ENCODE peak calls at places on chromosomes 5 and 9, in ten cellular contexts. One of them, this sample, is unnamed.

GRCh38 chr5:56693220-56693579 is 122.1 kb upstream of the MAP3K1 start:
- DNase-seq in adipocyte: no peak
- DNase-seq in cardiac muscle cell: no peak
- DNase-seq in fibroblast of lung: no peak
- DNase-seq in small intestine: no peak
- DNase-seq in GM23338: no peak
- DNase-seq in psoas muscle: no peak
- DNase-seq in CD8-positive, alpha-beta T cell: no peak
- DNase-seq in HepG2: no peak
- DNase-seq in DND-41: no peak
- DNase-seq in this sample: no peak

GRCh38 chr9:18451409-18451808 is 22.5 kb upstream of the ADAMTSL1 start:
- DNase-seq in GM23338: no peak
- DNase-seq in fibroblast of lung: no peak
- DNase-seq in DND-41: no peak
- DNase-seq in CD8-positive, alpha-beta T cell: no peak
- DNase-seq in cardiac muscle cell: peak; percentile 61
- DNase-seq in HepG2: no peak
- DNase-seq in small intestine: no peak
- DNase-seq in adipocyte: peak; percentile 78
- DNase-seq in psoas muscle: no peak
- DNase-seq in this sample: no peak

GRCh38 chr5:77230727-77231469 is 20.4 kb downstream of the PDE8B start:
- DNase-seq in GM23338: peak; percentile 56
- DNase-seq in small intestine: no peak
- DNase-seq in cardiac muscle cell: no peak
- DNase-seq in adipocyte: no peak
- DNase-seq in psoas muscle: no peak
- DNase-seq in fibroblast of lung: no peak
- DNase-seq in CD8-positive, alpha-beta T cell: no peak
- DNase-seq in HepG2: no peak
- DNase-seq in DND-41: no peak
- DNase-seq in this sample: no peak

GRCh38 chr9:87662808-87663528 is 63.0 kb upstream of the CTSL start:
- DNase-seq in cardiac muscle cell: peak; percentile 85
- DNase-seq in small intestine: peak; percentile 75
- DNase-seq in DND-41: peak; percentile 65
- DNase-seq in fibroblast of lung: peak; percentile 85
- DNase-seq in GM23338: peak; percentile 94
- DNase-seq in HepG2: peak; percentile 41
- DNase-seq in psoas muscle: peak; percentile 85
- DNase-seq in CD8-positive, alpha-beta T cell: peak; percentile 55
- DNase-seq in adipocyte: peak; percentile 89
- DNase-seq in this sample: peak; percentile 57

GRCh38 chr5:75089137-75089536 is 36.8 kb upstream of the GCNT4 start:
- DNase-seq in psoas muscle: no peak
- DNase-seq in cardiac muscle cell: no peak
- DNase-seq in DND-41: no peak
- DNase-seq in CD8-positive, alpha-beta T cell: no peak
- DNase-seq in HepG2: no peak
- DNase-seq in fibroblast of lung: no peak
- DNase-seq in small intestine: no peak
- DNase-seq in GM23338: no peak
- DNase-seq in adipocyte: no peak
- DNase-seq in this sample: no peak

GRCh38 chr5:115472601-115473000 is 72.0 kb downstream of the FEM1C start:
- DNase-seq in adipocyte: no peak
- DNase-seq in small intestine: no peak
- DNase-seq in cardiac muscle cell: peak; percentile 80
- DNase-seq in fibroblast of lung: no peak
- DNase-seq in HepG2: no peak
- DNase-seq in GM23338: peak; percentile 19
- DNase-seq in psoas muscle: peak; percentile 63
- DNase-seq in CD8-positive, alpha-beta T cell: no peak
- DNase-seq in DND-41: no peak
- DNase-seq in this sample: peak; percentile 78

GRCh38 chr5:57900356-57900944 is 417.8 kb upstream of the ACTBL2 start:
- DNase-seq in psoas muscle: no peak
- DNase-seq in HepG2: no peak
- DNase-seq in fibroblast of lung: peak; percentile 34
- DNase-seq in CD8-positive, alpha-beta T cell: no peak
- DNase-seq in small intestine: no peak
- DNase-seq in DND-41: no peak
- DNase-seq in adipocyte: no peak
- DNase-seq in GM23338: no peak
- DNase-seq in cardiac muscle cell: no peak
- DNase-seq in this sample: no peak

GRCh38 chr9:73780916-73781315 is 629.3 kb downstream of the ANXA1 start:
- DNase-seq in fibroblast of lung: peak; percentile 96
- DNase-seq in GM23338: no peak
- DNase-seq in cardiac muscle cell: peak; percentile 93
- DNase-seq in small intestine: no peak
- DNase-seq in CD8-positive, alpha-beta T cell: no peak
- DNase-seq in adipocyte: peak; percentile 95
- DNase-seq in HepG2: no peak
- DNase-seq in DND-41: no peak
- DNase-seq in psoas muscle: no peak
- DNase-seq in this sample: no peak

GRCh38 chr5:51829691-51830090 is 446.4 kb downstream of the ISL1 start:
- DNase-seq in fibroblast of lung: no peak
- DNase-seq in DND-41: no peak
- DNase-seq in HepG2: no peak
- DNase-seq in adipocyte: no peak
- DNase-seq in cardiac muscle cell: no peak
- DNase-seq in GM23338: no peak
- DNase-seq in small intestine: no peak
- DNase-seq in CD8-positive, alpha-beta T cell: no peak
- DNase-seq in psoas muscle: no peak
- DNase-seq in this sample: no peak
- H3K4me3 ChIP-seq in fibroblast of lung: no peak overlapping the region
- H3K4me3 ChIP-seq in DND-41: no peak overlapping the region
- H3K4me3 ChIP-seq in HepG2: no peak overlapping the region
- H3K4me3 ChIP-seq in adipocyte: no peak overlapping the region
- H3K4me3 ChIP-seq in cardiac muscle cell: no peak overlapping the region
- H3K4me3 ChIP-seq in GM23338: no peak overlapping the region
- H3K4me3 ChIP-seq in small intestine: no peak overlapping the region
- H3K4me3 ChIP-seq in CD8-positive, alpha-beta T cell: no peak overlapping the region
- H3K4me3 ChIP-seq in psoas muscle: no peak overlapping the region
- H3K4me3 ChIP-seq in this sample: no peak overlapping the region

DNA sequence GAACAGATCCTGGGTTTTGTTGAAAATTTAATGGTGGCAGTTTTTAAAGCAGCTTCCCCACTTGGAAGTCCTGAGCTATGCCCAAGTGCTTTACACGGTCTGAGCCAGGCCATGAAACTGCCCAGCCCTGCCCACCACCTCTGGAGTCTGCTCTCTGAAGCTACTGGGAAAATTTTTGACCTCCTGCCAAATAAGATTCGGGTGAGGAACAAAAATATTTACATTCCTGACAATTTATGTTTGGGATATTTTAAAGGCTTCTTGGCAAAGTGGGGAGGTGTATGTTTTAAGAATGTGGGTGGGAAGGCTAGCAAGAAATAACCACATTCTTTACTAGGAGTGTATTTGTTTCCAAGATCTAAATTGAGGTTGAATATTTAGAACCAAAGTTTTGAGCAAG is 50.0 kb downstream of the HACD4 start:
- DNase-seq in fibroblast of lung: peak; percentile 87
- DNase-seq in DND-41: no peak
- DNase-seq in cardiac muscle cell: peak; percentile 81
- DNase-seq in CD8-positive, alpha-beta T cell: no peak
- DNase-seq in GM23338: no peak
- DNase-seq in psoas muscle: no peak
- DNase-seq in adipocyte: peak; percentile 88
- DNase-seq in small intestine: no peak
- DNase-seq in HepG2: no peak
- DNase-seq in this sample: no peak
- H3K4me1 ChIP-seq in fibroblast of lung: peaks cover 6% of the 10 kb centered on the region
- H3K4me1 ChIP-seq in DND-41: no peaks in the 10 kb centered on the region
- H3K4me1 ChIP-seq in cardiac muscle cell: peaks cover 6% of the 10 kb centered on the region
- H3K4me1 ChIP-seq in CD8-positive, alpha-beta T cell: no peaks in the 10 kb centered on the region
- H3K4me1 ChIP-seq in GM23338: no peaks in the 10 kb centered on the region
- H3K4me1 ChIP-seq in psoas muscle: no peaks in the 10 kb centered on the region
- H3K4me1 ChIP-seq in adipocyte: peaks cover 21% of the 10 kb centered on the region
- H3K4me1 ChIP-seq in small intestine: no peaks in the 10 kb centered on the region
- H3K4me1 ChIP-seq in HepG2: no peaks in the 10 kb centered on the region
- H3K4me1 ChIP-seq in this sample: no peaks in the 10 kb centered on the region

DNA sequence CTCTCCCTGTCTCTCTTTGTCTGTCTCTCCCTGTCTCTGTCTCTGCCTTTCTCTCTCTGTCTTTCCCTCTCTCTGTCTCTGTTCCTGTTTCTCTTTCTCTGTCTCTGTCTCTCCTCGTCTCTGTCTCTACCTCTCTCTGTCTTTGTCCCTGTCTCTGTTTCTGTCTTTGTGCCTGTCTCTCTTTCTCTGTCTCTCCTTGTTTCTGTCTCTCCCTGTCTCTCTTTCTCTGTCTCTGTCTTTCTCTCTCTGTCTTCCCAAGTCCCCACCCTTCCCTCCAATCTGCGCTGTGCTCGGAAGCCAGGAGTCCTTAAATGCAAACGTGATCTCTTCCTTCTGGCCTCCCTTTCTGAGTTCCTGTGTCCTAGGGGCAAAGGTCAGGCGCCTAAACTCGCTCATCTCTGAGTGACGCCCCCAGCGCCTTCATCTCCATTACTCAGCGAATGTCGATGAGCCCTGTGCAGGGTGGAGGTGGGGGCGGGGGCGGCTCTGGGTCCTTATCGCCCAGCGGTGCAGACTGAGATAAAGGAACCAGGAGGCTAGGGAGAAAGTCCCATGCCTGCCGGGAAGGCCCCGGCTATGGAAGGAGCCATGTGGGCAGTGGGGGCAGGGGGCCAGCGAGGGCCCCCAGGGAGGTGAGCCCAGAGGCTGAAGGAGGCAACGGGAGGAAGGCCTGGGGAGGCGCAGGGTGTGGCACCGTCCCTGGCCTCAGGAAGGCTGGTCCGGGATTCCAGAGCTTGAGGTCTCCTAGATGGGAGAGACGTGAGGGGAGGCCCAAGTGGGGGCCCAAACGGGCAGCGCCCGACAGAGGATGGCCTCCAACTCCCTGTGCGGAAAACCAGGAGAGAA is 1.5 kb upstream of the SLC6A19 start:
- DNase-seq in fibroblast of lung: no peak
- DNase-seq in HepG2: peak; percentile 47
- DNase-seq in DND-41: no peak
- DNase-seq in CD8-positive, alpha-beta T cell: no peak
- DNase-seq in GM23338: no peak
- DNase-seq in small intestine: peak; percentile 95
- DNase-seq in psoas muscle: no peak
- DNase-seq in cardiac muscle cell: peak; percentile 8
- DNase-seq in adipocyte: no peak
- DNase-seq in this sample: no peak
- H3K4me3 ChIP-seq in fibroblast of lung: no peak overlapping the region
- H3K4me3 ChIP-seq in HepG2: no peak overlapping the region
- H3K4me3 ChIP-seq in DND-41: no peak overlapping the region
- H3K4me3 ChIP-seq in CD8-positive, alpha-beta T cell: no peak overlapping the region
- H3K4me3 ChIP-seq in GM23338: no peak overlapping the region
- H3K4me3 ChIP-seq in small intestine: no peak overlapping the region
- H3K4me3 ChIP-seq in psoas muscle: no peak overlapping the region
- H3K4me3 ChIP-seq in cardiac muscle cell: no peak overlapping the region
- H3K4me3 ChIP-seq in adipocyte: no peak overlapping the region
- H3K4me3 ChIP-seq in this sample: no peak overlapping the region

DNA sequence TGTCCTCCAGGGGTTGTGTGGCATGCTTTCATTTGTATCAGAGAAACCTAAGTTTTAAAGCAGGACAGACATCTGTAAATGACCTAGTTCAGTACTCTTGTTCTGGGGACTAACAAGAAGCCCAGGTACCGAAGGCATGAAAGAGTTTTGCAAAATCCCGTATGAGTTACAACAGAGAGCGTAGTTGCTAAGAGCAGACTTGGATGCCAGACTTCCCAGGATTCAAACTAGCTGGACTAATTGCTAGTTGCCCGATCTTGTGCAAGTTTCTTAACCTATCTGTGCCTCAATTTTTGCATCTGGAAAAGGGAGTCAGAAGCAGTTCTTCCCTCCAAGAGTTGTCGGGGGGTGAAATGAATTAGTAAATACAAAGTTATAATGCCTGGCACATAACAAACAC is 20.9 kb downstream of the FBXL7 start:
- DNase-seq in DND-41: no peak
- DNase-seq in psoas muscle: no peak
- DNase-seq in GM23338: no peak
- DNase-seq in CD8-positive, alpha-beta T cell: no peak
- DNase-seq in HepG2: no peak
- DNase-seq in small intestine: no peak
- DNase-seq in cardiac muscle cell: no peak
- DNase-seq in fibroblast of lung: no peak
- DNase-seq in adipocyte: no peak
- DNase-seq in this sample: no peak
- H3K4me1 ChIP-seq in DND-41: no peaks in the 10 kb centered on the region
- H3K4me1 ChIP-seq in psoas muscle: no peaks in the 10 kb centered on the region
- H3K4me1 ChIP-seq in GM23338: peaks cover 27% of the 10 kb centered on the region
- H3K4me1 ChIP-seq in CD8-positive, alpha-beta T cell: no peaks in the 10 kb centered on the region
- H3K4me1 ChIP-seq in HepG2: no peaks in the 10 kb centered on the region
- H3K4me1 ChIP-seq in small intestine: no peaks in the 10 kb centered on the region
- H3K4me1 ChIP-seq in cardiac muscle cell: peaks cover 12% of the 10 kb centered on the region
- H3K4me1 ChIP-seq in fibroblast of lung: no peaks in the 10 kb centered on the region
- H3K4me1 ChIP-seq in adipocyte: peaks cover 11% of the 10 kb centered on the region
- H3K4me1 ChIP-seq in this sample: peaks cover 28% of the 10 kb centered on the region

DNA sequence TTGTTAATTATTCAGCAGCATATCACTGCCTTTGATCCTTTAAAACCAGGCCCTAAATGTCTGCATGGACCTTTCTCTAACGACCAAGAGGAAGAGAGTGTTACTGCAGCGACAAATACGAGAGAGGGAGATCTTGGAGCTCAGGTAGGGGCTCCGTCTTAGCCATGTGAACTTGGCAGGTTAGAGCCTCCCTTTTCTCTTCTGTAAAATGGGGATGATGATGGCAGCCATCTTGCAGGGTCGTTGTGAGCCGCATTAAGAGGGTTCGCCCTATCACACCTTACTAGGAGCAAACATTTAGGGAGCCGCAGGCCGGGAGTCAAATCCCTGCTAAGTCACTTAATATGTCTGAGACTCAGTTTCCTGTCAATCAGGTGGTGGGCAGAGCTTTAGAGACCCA is 1.6 kb downstream of the ENG start:
- DNase-seq in fibroblast of lung: no peak
- DNase-seq in cardiac muscle cell: no peak
- DNase-seq in CD8-positive, alpha-beta T cell: no peak
- DNase-seq in psoas muscle: no peak
- DNase-seq in small intestine: no peak
- DNase-seq in HepG2: no peak
- DNase-seq in DND-41: no peak
- DNase-seq in adipocyte: no peak
- DNase-seq in GM23338: no peak
- DNase-seq in this sample: no peak
- H3K4me3 ChIP-seq in fibroblast of lung: peak overlapping the region; percentile 92
- H3K4me3 ChIP-seq in cardiac muscle cell: no peak overlapping the region
- H3K4me3 ChIP-seq in CD8-positive, alpha-beta T cell: no peak overlapping the region
- H3K4me3 ChIP-seq in psoas muscle: peak overlapping the region; percentile 74
- H3K4me3 ChIP-seq in small intestine: no peak overlapping the region
- H3K4me3 ChIP-seq in HepG2: no peak overlapping the region
- H3K4me3 ChIP-seq in DND-41: no peak overlapping the region
- H3K4me3 ChIP-seq in adipocyte: peak overlapping the region; percentile 96
- H3K4me3 ChIP-seq in GM23338: no peak overlapping the region
- H3K4me3 ChIP-seq in this sample: no peak overlapping the region

This sample was measured in HAP-1.